ENCODE peak calls at places on chromosomes 13 and 19, in ten cellular contexts. L is mucosa of descending colon, O is transverse colon, V is AG04450, Y is upper lobe of right lung, R is adrenal gland, K is OCI-LY7, C is cardiac muscle cell, B is neural progenitor cell, S is psoas muscle. H is an unnamed sample.

GRCh38 chr19:18156841-18157464 is 4.0 kb downstream of the PIK3R2 start:
- DNase-seq in L (peak; percentile 96), V (peak; percentile 58), R (peak; percentile 97), K (no peak), S (peak; percentile 79), C (peak; percentile 62), O (peak; percentile 94), Y (peak; percentile 95), B (no peak), H (no peak)

GRCh38 chr13:112210401-112210800 is 143.5 kb downstream of the SOX1 start:
- DNase-seq in V (no peak), L (no peak), B (peak; percentile 63), O (no peak), C (no peak), S (no peak), R (no peak), Y (no peak), K (no peak), H (no peak)

GRCh38 chr19:43450545-43450997 is 14.8 kb downstream of the LYPD3 start:
- DNase-seq in Y (no peak), K (no peak), V (no peak), O (no peak), S (no peak), R (no peak), L (no peak), C (no peak), B (no peak), H (no peak)

GRCh38 chr13:26562538-26562890 is 5.0 kb downstream of the WASF3 start:
- DNase-seq in K (no peak), S (no peak), L (no peak), O (no peak), Y (no peak), C (peak; percentile 65), B (no peak), R (no peak), V (no peak), H (no peak)

GRCh38 chr13:98981596-98982195 is 3.8 kb upstream of the DOCK9 start:
- DNase-seq in V (no peak), L (no peak), R (no peak), O (no peak), S (no peak), B (no peak), C (no peak), K (no peak), Y (no peak), H (peak; percentile 20)

GRCh38 chr13:25943666-25944065 is 108.2 kb downstream of the SHISA2 start:
- DNase-seq in K (no peak), V (no peak), L (no peak), Y (no peak), C (no peak), O (no peak), S (no peak), R (no peak), B (no peak), H (no peak)

GRCh38 chr19:1406496-1406817 is 929 bp upstream of the DAZAP1 start:
- DNase-seq in C (no peak), R (no peak), O (peak; percentile 40), Y (no peak), V (no peak), B (no peak), L (no peak), S (no peak), K (no peak), H (no peak)

GRCh38 chr13:99215466-99215865 is 14.8 kb downstream of the UBAC2 start:
- DNase-seq in O (no peak), L (no peak), C (no peak), B (no peak), V (no peak), S (no peak), K (no peak), R (no peak), Y (no peak), H (no peak)

GRCh38 chr19:4373601-4374441 is 26.5 kb downstream of the SH3GL1 start:
- DNase-seq in S (peak; percentile 70), C (no peak), K (no peak), L (peak; percentile 57), R (peak; percentile 59), B (no peak), O (no peak), V (no peak), Y (no peak), H (peak; percentile 41)

GRCh38 chr13:113814435-113814821 is 49.4 kb downstream of the GAS6 start:
- DNase-seq in C (no peak), K (no peak), B (no peak), L (no peak), V (no peak), R (no peak), Y (peak; percentile 79), O (no peak), S (no peak), H (no peak)

GRCh38 chr13:36822786-36823185 is 3.8 kb downstream of the RFXAP start:
- DNase-seq in S (no peak), Y (no peak), K (no peak), R (no peak), B (no peak), L (no peak), V (no peak), O (no peak), C (no peak), H (no peak)

GRCh38 chr19:7730286-7731217 is 1.4 kb downstream of the CLEC4G start:
- DNase-seq in K (no peak), S (no peak), O (no peak), L (no peak), R (no peak), C (no peak), B (no peak), Y (no peak), V (no peak), H (no peak)

GRCh38 chr19:42286349-42287016 is 15.4 kb upstream of the PRR19 start:
- DNase-seq in B (no peak), S (no peak), V (no peak), C (no peak), K (peak; percentile 79), O (no peak), R (peak; percentile 81), L (no peak), Y (no peak), H (no peak)

GRCh38 chr13:100707818-100708740 is 33.5 kb upstream of the TMTC4 start:
- DNase-seq in V (no peak), K (no peak), B (no peak), C (no peak), O (no peak), R (no peak), L (no peak), S (no peak), Y (no peak), H (no peak)

GRCh38 chr19:12647490-12648071 is 19.0 kb downstream of the MAN2B1 start:
- DNase-seq in K (no peak), S (peak; percentile 71), V (no peak), L (peak; percentile 83), C (no peak), R (peak; percentile 86), O (peak; percentile 83), B (peak; percentile 60), Y (peak; percentile 90), H (peak; percentile 24)

GRCh38 chr19:2600914-2601870 is 101.3 kb downstream of the GNG7 start:
- DNase-seq in K (no peak), S (no peak), Y (peak; percentile 58), L (peak; percentile 24), V (no peak), B (no peak), R (no peak), O (no peak), C (no peak), H (no peak)

DNA sequence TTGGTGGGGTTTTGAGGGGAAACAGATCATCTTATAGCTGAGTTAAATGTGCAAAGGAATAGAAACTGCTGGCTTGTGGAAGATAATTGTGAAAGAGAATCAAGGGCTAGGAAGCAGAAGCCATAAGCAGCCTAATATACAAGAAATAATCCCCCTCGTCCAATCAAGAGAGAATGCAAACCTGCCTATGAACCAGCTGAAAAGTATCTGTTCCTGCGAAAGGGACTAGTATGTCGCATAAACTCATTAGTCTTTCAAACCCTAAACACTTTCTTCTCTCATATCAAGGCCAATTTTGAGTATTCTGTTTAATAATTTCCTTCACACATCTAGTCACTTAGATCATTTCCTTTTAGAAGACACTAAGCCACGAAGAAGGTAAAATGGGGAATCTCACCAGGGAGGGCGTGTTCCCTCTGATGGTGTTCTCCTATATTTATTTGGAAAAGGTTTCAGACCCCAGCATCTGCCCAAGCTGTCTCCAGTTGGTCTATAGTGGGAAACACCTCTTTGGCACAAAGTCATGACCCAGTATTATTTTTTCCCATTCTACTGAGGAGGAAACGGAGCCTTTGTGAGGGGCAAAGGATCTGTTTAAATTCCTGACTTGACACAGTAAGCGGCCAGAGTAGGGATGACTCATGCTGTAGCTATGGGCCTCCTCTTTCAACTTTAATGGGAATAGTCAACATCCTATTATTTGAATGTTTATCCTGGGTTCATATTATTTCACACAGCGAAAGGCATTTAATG is 126.3 kb downstream of the FOXO1 start:
- DNase-seq in O (no peak), V (peak; percentile 24), B (peak; percentile 21), L (no peak), Y (no peak), K (no peak), C (no peak), R (peak; percentile 35), S (no peak), H (no peak)
- H3K4me3 ChIP-seq in O (no peak overlapping the region), V (no peak overlapping the region), B (no peak overlapping the region), L (no peak overlapping the region), Y (no peak overlapping the region), K (peak overlapping the region; percentile 4), C (no peak overlapping the region), R (no peak overlapping the region), S (no peak overlapping the region), H (no peak overlapping the region)

DNA sequence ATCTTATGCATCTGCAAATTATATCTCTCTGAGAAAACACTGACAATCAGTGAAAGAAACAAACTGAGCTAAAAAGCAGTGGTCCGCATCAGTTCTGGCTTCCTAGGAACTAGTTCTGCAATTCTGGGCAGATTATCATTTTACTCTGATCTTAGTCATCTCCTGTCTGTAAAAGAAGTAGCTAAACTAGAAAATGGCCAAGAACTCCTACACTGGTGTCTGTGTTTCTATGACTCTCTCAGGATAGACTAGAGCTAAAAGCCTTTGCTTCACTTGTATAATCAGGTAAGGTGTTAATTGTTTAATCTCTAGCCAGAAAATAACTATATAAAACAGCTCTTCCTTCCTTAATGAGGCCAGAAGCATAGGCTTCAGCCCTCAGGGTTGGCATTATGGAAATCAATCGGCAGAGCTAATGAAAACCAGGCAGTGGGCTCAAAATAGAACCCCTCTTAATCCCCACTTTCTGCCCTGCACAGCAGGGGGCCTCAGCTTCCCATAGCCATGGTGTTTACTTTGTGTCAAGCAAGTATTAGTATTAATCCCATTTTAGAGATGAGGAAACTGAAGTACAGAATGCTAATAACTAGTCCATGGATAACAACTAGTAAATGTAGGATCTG is 459.2 kb downstream of the FGF14 start:
- DNase-seq in K (no peak), B (peak; percentile 49), V (no peak), C (no peak), S (no peak), O (no peak), L (no peak), R (no peak), Y (no peak), H (no peak)
- TF ChIP-seq CTCF in K (no peak), B (no peak), V (no peak), C (no peak), S (peak; percentile 16), O (no peak), L (no peak), R (no peak), Y (peak; percentile 6), H (no peak)

GRCh38 chr19:38726284-38726673 is 18.0 kb downstream of the CAPN12 start:
- DNase-seq in K (no peak), S (no peak), O (no peak), Y (no peak), R (no peak), L (no peak), B (no peak), V (no peak), C (no peak), H (no peak)
- H3K4me3 ChIP-seq in K (no peak overlapping the region), S (no peak overlapping the region), O (no peak overlapping the region), Y (no peak overlapping the region), R (no peak overlapping the region), L (no peak overlapping the region), B (no peak overlapping the region), V (no peak overlapping the region), C (no peak overlapping the region), H (no peak overlapping the region)

GRCh38 chr19:51394045-51394836 is 3.9 kb upstream of the C19orf84 start:
- DNase-seq in K (peak; percentile 100), C (peak; percentile 99), L (peak; percentile 94), R (peak; percentile 94), B (peak; percentile 100), Y (peak; percentile 93), S (peak; percentile 92), O (peak; percentile 93), V (peak; percentile 96), H (peak; percentile 100)
- TF ChIP-seq CTCF in K (peak; percentile 30), C (peak; percentile 8), L (no peak), R (no peak), B (no peak), Y (no peak), S (peak; percentile 7), O (no peak), V (no peak), H (no peak)

H was measured in GM12865.